ENCODE peak calls at places on chromosome 6, in six cellular contexts. L is CD4-positive, CD25-positive, alpha-beta regulatory T cell; S is fibroblast of the aortic adventitia; W is GF-D8; N is left ventricle myocardium superior; U is T-helper 17 cell. F is an unnamed sample.

GRCh38 chr6:79895382-79896100 is 51.8 kb downstream of the ELOVL4 start:
- DNase-seq in N (no peak), L (no peak), U (no peak), W (no peak), S (no peak), F (no peak)

GRCh38 chr6:145278163-145278807 is 457.0 kb downstream of the EPM2A start:
- DNase-seq in S (peak; percentile 6), N (no peak), L (no peak), U (no peak), W (no peak), F (peak; percentile 83)

GRCh38 chr6:32298632-32299336 is 72.9 kb downstream of the TSBP1 start:
- DNase-seq in S (peak; percentile 3), N (no peak), U (no peak), L (no peak), W (no peak), F (peak; percentile 49)

GRCh38 chr6:111843347-111844147 is 29.7 kb downstream of the FYN start:
- DNase-seq in S (no peak), U (peak; percentile 58), N (no peak), L (peak; percentile 56), W (no peak), F (no peak)

GRCh38 chr6:75748743-75749538 is at the start of gene MYO6:
- DNase-seq in N (peak; percentile 88), L (peak; percentile 3), W (no peak), S (peak; percentile 56), U (peak; percentile 24), F (peak; percentile 66)

GRCh38 chr6:8157839-8158238 is 55.5 kb upstream of the EEF1E1 start:
- DNase-seq in U (no peak), N (no peak), L (no peak), W (no peak), S (no peak), F (no peak)

GRCh38 chr6:88748141-88748540 is 215.3 kb downstream of the RNGTT start:
- DNase-seq in L (no peak), W (no peak), U (no peak), N (no peak), S (no peak), F (no peak)

GRCh38 chr6:52531396-52531795 is 45.5 kb downstream of the TRAM2 start:
- DNase-seq in U (no peak), L (no peak), N (no peak), W (no peak), S (no peak), F (no peak)

GRCh38 chr6:125584468-125584939 is 164.9 kb upstream of the HEY2 start:
- DNase-seq in L (no peak), W (no peak), S (no peak), N (peak; percentile 74), U (no peak), F (no peak)

GRCh38 chr6:106617302-106617701 is 12.0 kb downstream of the RTN4IP1 start:
- DNase-seq in N (no peak), W (peak; percentile 44), U (no peak), L (no peak), S (no peak), F (no peak)

GRCh38 chr6:16966821-16967817 is 134.7 kb upstream of the STMND1 start:
- DNase-seq in S (no peak), L (no peak), N (no peak), W (no peak), U (no peak), F (no peak)

GRCh38 chr6:149454405-149454848 is 30.4 kb downstream of the ZC3H12D start:
- DNase-seq in U (no peak), W (peak; percentile 19), N (peak; percentile 99), S (peak; percentile 96), L (no peak), F (peak; percentile 96)

GRCh38 chr6:138492113-138492512 is 7.2 kb downstream of the NHSL1 start:
- DNase-seq in S (no peak), U (no peak), W (no peak), L (no peak), N (no peak), F (no peak)

GRCh38 chr6:1313755-1314503 is 2.0 kb downstream of the FOXQ1 start:
- DNase-seq in W (no peak), L (no peak), U (no peak), N (no peak), S (no peak), F (no peak)

GRCh38 chr6:118522422-118522821 is 25.7 kb upstream of the PLN start:
- DNase-seq in U (no peak), S (no peak), N (no peak), W (no peak), L (no peak), F (no peak)

GRCh38 chr6:144899161-144899560 is 614.0 kb downstream of the UTRN start:
- DNase-seq in L (no peak), U (no peak), W (no peak), S (peak; percentile 83), N (no peak), F (peak; percentile 72)

GRCh38 chr6:116695398-116695797 is 14.4 kb downstream of the KPNA5 start:
- DNase-seq in S (no peak), U (no peak), N (no peak), W (no peak), L (no peak), F (no peak)

GRCh38 chr6:104381907-104382306 is 477.8 kb downstream of the HACE1 start:
- DNase-seq in S (no peak), U (no peak), N (no peak), L (no peak), W (no peak), F (no peak)

GRCh38 chr6:137414599-137414998 is 79.6 kb downstream of the OLIG3 start:
- DNase-seq in S (no peak), W (no peak), N (no peak), U (no peak), L (no peak), F (no peak)

GRCh38 chr6:130296854-130297253 is 69.0 kb upstream of the TMEM200A start:
- DNase-seq in L (no peak), S (no peak), W (no peak), N (no peak), U (no peak), F (no peak)

GRCh38 chr6:20755631-20756030 is 221.4 kb downstream of the CDKAL1 start:
- DNase-seq in N (no peak), W (no peak), U (no peak), L (no peak), S (peak; percentile 31), F (peak; percentile 36)

GRCh38 chr6:48775157-48775556 is 664.2 kb upstream of the PTCHD4 start:
- DNase-seq in N (no peak), L (no peak), S (peak; percentile 83), U (no peak), W (no peak), F (peak; percentile 56)

GRCh38 chr6:20020526-20020925 is 183.4 kb downstream of the ID4 start:
- DNase-seq in S (no peak), W (no peak), U (no peak), N (no peak), L (no peak), F (no peak)

GRCh38 chr6:135922746-135923145 is 71.2 kb downstream of the PDE7B start:
- DNase-seq in W (no peak), N (peak; percentile 79), S (peak; percentile 94), L (no peak), U (no peak), F (peak; percentile 69)

GRCh38 chr6:72286911-72287311 is 335.0 kb upstream of the KCNQ5 start:
- DNase-seq in W (no peak), L (no peak), U (no peak), S (peak; percentile 38), N (no peak), F (peak; percentile 78)

GRCh38 chr6:36977470-36977941 is 8.5 kb downstream of the MTCH1 start:
- DNase-seq in U (no peak), N (no peak), L (no peak), W (no peak), S (no peak), F (no peak)

GRCh38 chr6:169654590-169655391 is 47.0 kb downstream of the WDR27 start:
- DNase-seq in N (peak; percentile 82), U (peak; percentile 63), L (peak; percentile 62), W (no peak), S (peak; percentile 74), F (peak; percentile 68)

GRCh38 chr6:40346241-40346640 is 240.9 kb downstream of the LRFN2 start:
- DNase-seq in L (no peak), W (no peak), N (no peak), S (no peak), U (no peak), F (no peak)

GRCh38 chr6:33112148-33112547 is 36.4 kb downstream of the HLA-DPB1 start:
- DNase-seq in U (no peak), W (no peak), L (peak; percentile 30), S (peak; percentile 62), N (no peak), F (peak; percentile 56)

GRCh38 chr6:25629202-25629584 is 22.8 kb upstream of the SCGN start:
- DNase-seq in S (no peak), W (no peak), N (no peak), U (no peak), L (no peak), F (no peak)

GRCh38 chr6:63997727-63998126 is 362.1 kb downstream of the PHF3 start:
- DNase-seq in N (no peak), U (no peak), L (no peak), W (no peak), S (no peak), F (no peak)

GRCh38 chr6:112443118-112443641 is 96.0 kb downstream of the RFPL4B start:
- DNase-seq in W (no peak), N (no peak), S (peak; percentile 30), L (no peak), U (no peak), F (no peak)

GRCh38 chr6:7675353-7675945 is 50.5 kb upstream of the BMP6 start:
- DNase-seq in S (no peak), W (no peak), U (no peak), L (no peak), N (no peak), F (no peak)

GRCh38 chr6:127869183-127869582 is 31.7 kb downstream of the THEMIS start:
- DNase-seq in S (no peak), W (no peak), L (no peak), N (no peak), U (no peak), F (no peak)

GRCh38 chr6:128507337-128508310 is 12.8 kb downstream of the PTPRK start:
- DNase-seq in W (no peak), N (no peak), U (no peak), S (peak; percentile 52), L (no peak), F (peak; percentile 77)

GRCh38 chr6:63926258-63926657 is 290.7 kb downstream of the PHF3 start:
- DNase-seq in L (no peak), S (no peak), W (no peak), U (no peak), N (no peak), F (no peak)

GRCh38 chr6:166495487-166496314 is 90.8 kb downstream of the RAMACL start:
- DNase-seq in S (no peak), N (no peak), L (no peak), W (no peak), U (no peak), F (no peak)

GRCh38 chr6:92667843-92668242 is 751.5 kb downstream of the EPHA7 start:
- DNase-seq in S (no peak), U (no peak), N (no peak), L (no peak), W (no peak), F (no peak)

GRCh38 chr6:148530394-148530923 is 187.8 kb downstream of the SASH1 start:
- DNase-seq in S (peak; percentile 89), L (no peak), W (no peak), N (no peak), U (no peak), F (peak; percentile 92)